ENCODE peak calls at places on chromosomes 3 and 15, in nine cellular contexts. A is left lung; X is foreskin fibroblast; M is breast epithelium; C is K562; F is heart right ventricle; Q is retinal pigment epithelial cell; Y is HepG2; N is CD4-positive, alpha-beta T cell. P is an unnamed sample.

GRCh38 chr3:57963811-57964346 is 44.3 kb upstream of the FLNB start:
- DNase-seq in A (no peak), X (no peak), M (no peak), C (no peak), F (no peak), Q (no peak), Y (no peak), N (no peak), P (no peak)

GRCh38 chr15:28921336-28921735 is 35.6 kb downstream of the APBA2 start:
- DNase-seq in A (no peak), X (no peak), M (no peak), C (no peak), F (no peak), Q (no peak), Y (no peak), N (no peak), P (no peak)

GRCh38 chr3:11717301-11717700 is 73.6 kb upstream of the VGLL4 start:
- DNase-seq in A (no peak), X (no peak), M (no peak), C (no peak), F (no peak), Q (no peak), Y (no peak), N (no peak), P (no peak)

GRCh38 chr3:69081583-69082262 is 1.6 kb upstream of the UBA3 start:
- DNase-seq in A (no peak), X (no peak), M (no peak), C (peak; percentile 11), F (no peak), Q (peak; percentile 47), Y (no peak), N (no peak), P (no peak)

GRCh38 chr15:67242665-67243064 is 11.8 kb downstream of the AAGAB start:
- DNase-seq in A (no peak), X (peak; percentile 37), M (no peak), C (no peak), F (no peak), Q (no peak), Y (no peak), N (no peak), P (no peak)

GRCh38 chr3:187403768-187404270 is 35.6 kb downstream of the RTP4 start:
- DNase-seq in A (no peak), X (peak; percentile 98), M (no peak), C (no peak), F (no peak), Q (peak; percentile 100), Y (peak; percentile 9), N (no peak), P (no peak)

GRCh38 chr3:150765949-150766720 is 3.2 kb upstream of the SIAH2 start:
- DNase-seq in A (no peak), X (no peak), M (no peak), C (peak; percentile 25), F (no peak), Q (peak; percentile 24), Y (peak; percentile 97), N (no peak), P (peak; percentile 51)

GRCh38 chr3:129967761-129968160 is 6.8 kb upstream of the TRH start:
- DNase-seq in A (no peak), X (no peak), M (no peak), C (no peak), F (no peak), Q (no peak), Y (no peak), N (no peak), P (no peak)

GRCh38 chr15:70111203-70112017 is 13.7 kb upstream of the TLE3 start:
- DNase-seq in A (peak; percentile 60), X (peak; percentile 70), M (no peak), C (peak; percentile 83), F (peak; percentile 90), Q (peak; percentile 66), Y (no peak), N (no peak), P (no peak)

GRCh38 chr15:66763186-66764066 is 61.4 kb downstream of the SMAD6 start:
- DNase-seq in A (peak; percentile 89), X (no peak), M (peak; percentile 93), C (no peak), F (peak; percentile 90), Q (no peak), Y (no peak), N (no peak), P (no peak)

GRCh38 chr3:6204891-6205290 is 656.0 kb upstream of the GRM7 start:
- DNase-seq in A (no peak), X (no peak), M (no peak), C (peak; percentile 11), F (no peak), Q (no peak), Y (no peak), N (no peak), P (no peak)

GRCh38 chr3:36842275-36842674 is 77.9 kb upstream of the DCLK3 start:
- DNase-seq in A (no peak), X (no peak), M (no peak), C (no peak), F (no peak), Q (no peak), Y (no peak), N (no peak), P (no peak)

GRCh38 chr15:93929375-93930094 is 301.8 kb upstream of the MCTP2 start:
- DNase-seq in A (no peak), X (no peak), M (no peak), C (no peak), F (peak; percentile 70), Q (peak; percentile 15), Y (no peak), N (no peak), P (no peak)

GRCh38 chr15:63145426-63145825 is 11.9 kb downstream of the RPS27L start:
- DNase-seq in A (no peak), X (no peak), M (no peak), C (no peak), F (no peak), Q (no peak), Y (no peak), N (no peak), P (no peak)

GRCh38 chr15:86021281-86022264 is 58.1 kb upstream of the AGBL1 start:
- DNase-seq in A (no peak), X (no peak), M (no peak), C (no peak), F (no peak), Q (no peak), Y (no peak), N (no peak), P (no peak)

GRCh38 chr3:39915027-39915426 is 105.6 kb downstream of the MYRIP start:
- DNase-seq in A (no peak), X (no peak), M (no peak), C (no peak), F (no peak), Q (no peak), Y (no peak), N (no peak), P (no peak)

GRCh38 chr15:51281368-51281967 is 56.9 kb downstream of the CYP19A1 start:
- DNase-seq in A (peak; percentile 72), X (no peak), M (no peak), C (peak; percentile 29), F (peak; percentile 64), Q (peak; percentile 3), Y (peak; percentile 44), N (no peak), P (peak; percentile 71)

GRCh38 chr15:78236491-78236890 is 2.1 kb upstream of the ACSBG1 start:
- DNase-seq in A (no peak), X (no peak), M (peak; percentile 24), C (no peak), F (no peak), Q (no peak), Y (no peak), N (no peak), P (no peak)

GRCh38 chr15:31574761-31575160 is 248.1 kb downstream of the KLF13 start:
- DNase-seq in A (no peak), X (no peak), M (no peak), C (no peak), F (no peak), Q (no peak), Y (no peak), N (no peak), P (no peak)

GRCh38 chr3:117278424-117279190 is 569.0 kb downstream of the TUSC7 start:
- DNase-seq in A (no peak), X (no peak), M (no peak), C (no peak), F (no peak), Q (peak; percentile 14), Y (peak; percentile 28), N (no peak), P (peak; percentile 3)

GRCh38 chr3:130935761-130936160 is 41.9 kb downstream of the ATP2C1 start:
- DNase-seq in A (no peak), X (peak; percentile 60), M (no peak), C (no peak), F (no peak), Q (no peak), Y (no peak), N (no peak), P (no peak)

GRCh38 chr15:37586976-37587375 is 347.5 kb upstream of the TMCO5A start:
- DNase-seq in A (no peak), X (peak; percentile 6), M (no peak), C (no peak), F (no peak), Q (peak; percentile 80), Y (no peak), N (no peak), P (no peak)

GRCh38 chr15:68383161-68384074 is 48.5 kb downstream of the ITGA11 start:
- DNase-seq in A (peak; percentile 11), X (peak; percentile 16), M (no peak), C (peak; percentile 74), F (peak; percentile 46), Q (no peak), Y (peak; percentile 39), N (peak; percentile 24), P (peak; percentile 77)
- TF ChIP-seq CTCF in A (peak; percentile 78), X (peak; percentile 65), M (peak; percentile 71), C (peak; percentile 63), F (peak; percentile 64), Q (peak; percentile 80), Y (peak; percentile 64), N (peak; percentile 70), P (peak; percentile 77)

GRCh38 chr3:127694467-127695215 is 21.9 kb downstream of the ABTB1 start:
- DNase-seq in A (no peak), X (no peak), M (no peak), C (no peak), F (no peak), Q (no peak), Y (peak; percentile 57), N (peak; percentile 60), P (no peak)
- TF ChIP-seq CTCF in A (peak; percentile 28), X (peak; percentile 31), M (no peak), C (no peak), F (no peak), Q (peak; percentile 72), Y (peak; percentile 68), N (peak; percentile 47), P (no peak)

GRCh38 chr15:68644088-68644904 is 65.5 kb downstream of the CORO2B start:
- DNase-seq in A (no peak), X (peak; percentile 83), M (peak; percentile 10), C (no peak), F (no peak), Q (peak; percentile 36), Y (no peak), N (no peak), P (no peak)
- TF ChIP-seq CTCF in A (no peak), X (peak; percentile 14), M (no peak), C (no peak), F (no peak), Q (no peak), Y (no peak), N (no peak), P (no peak)

DNA sequence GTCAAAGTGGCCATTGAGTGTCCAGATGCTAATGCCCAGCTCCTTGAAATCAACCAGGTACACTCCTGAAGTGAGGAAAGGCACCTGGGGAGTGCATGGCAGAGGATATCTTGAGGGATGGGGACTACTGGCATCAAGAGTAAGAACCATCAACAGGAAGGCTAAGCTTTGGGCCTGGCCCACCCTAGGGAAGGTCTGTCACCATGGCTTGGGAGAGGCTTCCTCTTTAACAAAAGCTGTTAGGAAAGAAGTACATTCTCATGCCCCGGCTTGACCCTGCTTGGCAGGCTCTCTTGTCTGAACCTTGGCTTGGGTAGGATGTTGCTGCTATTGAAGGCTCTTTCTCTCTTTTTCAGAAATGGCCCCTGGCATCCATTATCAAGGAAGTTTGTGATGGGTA is 43.7 kb upstream of the TUBGCP5 start:
- DNase-seq in A (no peak), X (no peak), M (no peak), C (no peak), F (no peak), Q (no peak), Y (no peak), N (no peak), P (no peak)
- TF ChIP-seq CTCF in A (no peak), X (no peak), M (no peak), C (no peak), F (no peak), Q (no peak), Y (no peak), N (no peak), P (no peak)